ENCODE peak calls at places on chromosomes 7 and 10, in seven cellular contexts. L is amniotic stem cell, D is caudate nucleus, B is HEK293T, J is GDM1, E is NCI-H2171, U is NCI-H1105. C is an unnamed sample.

GRCh38 chr10:103724771-103725170 is 130.6 kb downstream of the SH3PXD2A start:
- DNase-seq in L (no peak), D (no peak), B (no peak), J (no peak), E (no peak), U (no peak), C (no peak)

GRCh38 chr7:51321961-51322515 is 5.4 kb upstream of the COBL start:
- DNase-seq in L (no peak), D (no peak), B (no peak), J (no peak), E (no peak), U (no peak), C (no peak)

GRCh38 chr10:116766241-116767198 is 24.2 kb upstream of the HSPA12A start:
- DNase-seq in L (no peak), D (no peak), B (no peak), J (no peak), E (no peak), U (no peak), C (no peak)

GRCh38 chr10:29370612-29371092 is 81.8 kb downstream of the LYZL1 start:
- DNase-seq in L (no peak), D (no peak), B (peak; percentile 7), J (no peak), E (no peak), U (no peak), C (no peak)

GRCh38 chr7:1159933-1160664 is at the start of gene ZFAND2A:
- DNase-seq in L (peak; percentile 94), D (peak; percentile 94), B (peak; percentile 98), J (peak; percentile 98), E (peak; percentile 94), U (peak; percentile 96), C (peak; percentile 99)

GRCh38 chr10:62433181-62433692 is 59.1 kb downstream of the ZNF365 start:
- DNase-seq in L (peak; percentile 83), D (no peak), B (no peak), J (no peak), E (no peak), U (no peak), C (no peak)

GRCh38 chr10:86443936-86444335 is 77.3 kb upstream of the GRID1 start:
- DNase-seq in L (no peak), D (no peak), B (no peak), J (no peak), E (no peak), U (no peak), C (no peak)

GRCh38 chr10:124537891-124538290 is 76.3 kb downstream of the LHPP start:
- DNase-seq in L (no peak), D (no peak), B (no peak), J (no peak), E (no peak), U (no peak), C (no peak)

GRCh38 chr7:134785842-134786241 is 6.4 kb downstream of the CALD1 start:
- DNase-seq in L (no peak), D (no peak), B (no peak), J (no peak), E (no peak), U (no peak), C (no peak)

GRCh38 chr10:87829986-87830732 is 12.1 kb upstream of the ATAD1 start:
- DNase-seq in L (no peak), D (no peak), B (no peak), J (no peak), E (no peak), U (no peak), C (no peak)

GRCh38 chr7:34900891-34901493 is 136.3 kb downstream of the DPY19L1 start:
- DNase-seq in L (no peak), D (no peak), B (peak; percentile 30), J (no peak), E (no peak), U (no peak), C (no peak)

GRCh38 chr7:121547341-121548092 is 151.4 kb upstream of the FAM3C start:
- DNase-seq in L (peak; percentile 37), D (no peak), B (peak; percentile 53), J (peak; percentile 15), E (peak; percentile 39), U (peak; percentile 59), C (no peak)

GRCh38 chr7:118473271-118473670 is 248.8 kb downstream of the ANKRD7 start:
- DNase-seq in L (no peak), D (no peak), B (no peak), J (no peak), E (no peak), U (no peak), C (no peak)

GRCh38 chr7:17690030-17690429 is 250.3 kb downstream of the SNX13 start:
- DNase-seq in L (peak; percentile 33), D (no peak), B (no peak), J (peak; percentile 87), E (no peak), U (no peak), C (no peak)

GRCh38 chr7:2261611-2262010 is 19.6 kb downstream of the NUDT1 start:
- DNase-seq in L (no peak), D (no peak), B (no peak), J (peak; percentile 30), E (no peak), U (no peak), C (no peak)

GRCh38 chr7:4102231-4102841 is 579.8 kb upstream of the FOXK1 start:
- DNase-seq in L (no peak), D (no peak), B (no peak), J (no peak), E (peak; percentile 2), U (no peak), C (no peak)

GRCh38 chr7:2864204-2864985 is 20.3 kb upstream of the GNA12 start:
- DNase-seq in L (no peak), D (no peak), B (no peak), J (no peak), E (no peak), U (no peak), C (no peak)

C was measured in substantia nigra.